ENCODE peak calls at places on chromosomes 16 and 17, in six cellular contexts. One of them, this sample, is unnamed.

GRCh38 chr17:6070280-6070894 is at the start of gene WSCD1:
- DNase-seq in HEK293T: peak
- DNase-seq in stimulated activated CD8-positive, alpha-beta memory T cell treated with anti-CD3 and anti-CD28 coated beads, Interleukin-15, amount 100 ng/mL, for 48 hours: no peak
- DNase-seq in tibial nerve: no peak
- DNase-seq in globus pallidus: peak
- DNase-seq in activated CD8-positive, alpha-beta T cell treated with anti-CD3 and anti-CD28 coated beads, Interleukin-2, amount 10 ng/mL, durations not matched to agents 7 days and 5 days: no peak
- DNase-seq in this sample: no peak

GRCh38 chr16:15597822-15598647 is 44.9 kb downstream of the MARF1 start:
- DNase-seq in tibial nerve: no peak
- DNase-seq in stimulated activated CD8-positive, alpha-beta memory T cell treated with anti-CD3 and anti-CD28 coated beads, Interleukin-15, amount 100 ng/mL, for 48 hours: no peak
- DNase-seq in HEK293T: no peak
- DNase-seq in globus pallidus: peak
- DNase-seq in activated CD8-positive, alpha-beta T cell treated with anti-CD3 and anti-CD28 coated beads, Interleukin-2, amount 10 ng/mL, durations not matched to agents 7 days and 5 days: no peak
- DNase-seq in this sample: no peak

GRCh38 chr17:45270828-45271418 is 9.0 kb upstream of the SPATA32 start:
- DNase-seq in globus pallidus: no peak
- DNase-seq in activated CD8-positive, alpha-beta T cell treated with anti-CD3 and anti-CD28 coated beads, Interleukin-2, amount 10 ng/mL, durations not matched to agents 7 days and 5 days: peak
- DNase-seq in HEK293T: peak
- DNase-seq in tibial nerve: no peak
- DNase-seq in stimulated activated CD8-positive, alpha-beta memory T cell treated with anti-CD3 and anti-CD28 coated beads, Interleukin-15, amount 100 ng/mL, for 48 hours: peak
- DNase-seq in this sample: no peak

GRCh38 chr16:69845181-69845580 is 83.0 kb downstream of the WWP2 start:
- DNase-seq in tibial nerve: no peak
- DNase-seq in activated CD8-positive, alpha-beta T cell treated with anti-CD3 and anti-CD28 coated beads, Interleukin-2, amount 10 ng/mL, durations not matched to agents 7 days and 5 days: no peak
- DNase-seq in stimulated activated CD8-positive, alpha-beta memory T cell treated with anti-CD3 and anti-CD28 coated beads, Interleukin-15, amount 100 ng/mL, for 48 hours: no peak
- DNase-seq in globus pallidus: no peak
- DNase-seq in HEK293T: no peak
- DNase-seq in this sample: no peak

GRCh38 chr17:38330941-38331411 is 12.8 kb downstream of the GPR179 start:
- DNase-seq in HEK293T: no peak
- DNase-seq in globus pallidus: no peak
- DNase-seq in activated CD8-positive, alpha-beta T cell treated with anti-CD3 and anti-CD28 coated beads, Interleukin-2, amount 10 ng/mL, durations not matched to agents 7 days and 5 days: no peak
- DNase-seq in tibial nerve: no peak
- DNase-seq in stimulated activated CD8-positive, alpha-beta memory T cell treated with anti-CD3 and anti-CD28 coated beads, Interleukin-15, amount 100 ng/mL, for 48 hours: no peak
- DNase-seq in this sample: no peak

GRCh38 chr17:29032798-29033197 is 10.1 kb upstream of the PIPOX start:
- DNase-seq in HEK293T: no peak
- DNase-seq in activated CD8-positive, alpha-beta T cell treated with anti-CD3 and anti-CD28 coated beads, Interleukin-2, amount 10 ng/mL, durations not matched to agents 7 days and 5 days: no peak
- DNase-seq in tibial nerve: no peak
- DNase-seq in globus pallidus: no peak
- DNase-seq in stimulated activated CD8-positive, alpha-beta memory T cell treated with anti-CD3 and anti-CD28 coated beads, Interleukin-15, amount 100 ng/mL, for 48 hours: no peak
- DNase-seq in this sample: no peak

GRCh38 chr16:75578725-75579124 is 12.5 kb downstream of the GABARAPL2 start:
- DNase-seq in activated CD8-positive, alpha-beta T cell treated with anti-CD3 and anti-CD28 coated beads, Interleukin-2, amount 10 ng/mL, durations not matched to agents 7 days and 5 days: no peak
- DNase-seq in stimulated activated CD8-positive, alpha-beta memory T cell treated with anti-CD3 and anti-CD28 coated beads, Interleukin-15, amount 100 ng/mL, for 48 hours: no peak
- DNase-seq in tibial nerve: no peak
- DNase-seq in globus pallidus: no peak
- DNase-seq in HEK293T: no peak
- DNase-seq in this sample: no peak

GRCh38 chr17:78723001-78723796 is 58.9 kb downstream of the CYTH1 start:
- DNase-seq in tibial nerve: no peak
- DNase-seq in stimulated activated CD8-positive, alpha-beta memory T cell treated with anti-CD3 and anti-CD28 coated beads, Interleukin-15, amount 100 ng/mL, for 48 hours: no peak
- DNase-seq in activated CD8-positive, alpha-beta T cell treated with anti-CD3 and anti-CD28 coated beads, Interleukin-2, amount 10 ng/mL, durations not matched to agents 7 days and 5 days: no peak
- DNase-seq in globus pallidus: peak
- DNase-seq in HEK293T: peak
- DNase-seq in this sample: peak

GRCh38 chr17:40303706-40304450 is 5.1 kb upstream of the RARA start:
- DNase-seq in stimulated activated CD8-positive, alpha-beta memory T cell treated with anti-CD3 and anti-CD28 coated beads, Interleukin-15, amount 100 ng/mL, for 48 hours: no peak
- DNase-seq in globus pallidus: no peak
- DNase-seq in activated CD8-positive, alpha-beta T cell treated with anti-CD3 and anti-CD28 coated beads, Interleukin-2, amount 10 ng/mL, durations not matched to agents 7 days and 5 days: no peak
- DNase-seq in HEK293T: no peak
- DNase-seq in tibial nerve: no peak
- DNase-seq in this sample: no peak

GRCh38 chr17:78929908-78930775 is 5.0 kb upstream of the TIMP2 start:
- DNase-seq in stimulated activated CD8-positive, alpha-beta memory T cell treated with anti-CD3 and anti-CD28 coated beads, Interleukin-15, amount 100 ng/mL, for 48 hours: no peak
- DNase-seq in HEK293T: no peak
- DNase-seq in activated CD8-positive, alpha-beta T cell treated with anti-CD3 and anti-CD28 coated beads, Interleukin-2, amount 10 ng/mL, durations not matched to agents 7 days and 5 days: no peak
- DNase-seq in globus pallidus: no peak
- DNase-seq in tibial nerve: no peak
- DNase-seq in this sample: no peak

GRCh38 chr16:31853300-31853699 is 20.3 kb upstream of the ZNF267 start:
- DNase-seq in activated CD8-positive, alpha-beta T cell treated with anti-CD3 and anti-CD28 coated beads, Interleukin-2, amount 10 ng/mL, durations not matched to agents 7 days and 5 days: no peak
- DNase-seq in stimulated activated CD8-positive, alpha-beta memory T cell treated with anti-CD3 and anti-CD28 coated beads, Interleukin-15, amount 100 ng/mL, for 48 hours: no peak
- DNase-seq in HEK293T: no peak
- DNase-seq in globus pallidus: no peak
- DNase-seq in tibial nerve: no peak
- DNase-seq in this sample: no peak

GRCh38 chr17:3972281-3972731 is 8.1 kb upstream of the ATP2A3 start:
- DNase-seq in activated CD8-positive, alpha-beta T cell treated with anti-CD3 and anti-CD28 coated beads, Interleukin-2, amount 10 ng/mL, durations not matched to agents 7 days and 5 days: peak
- DNase-seq in HEK293T: no peak
- DNase-seq in tibial nerve: no peak
- DNase-seq in stimulated activated CD8-positive, alpha-beta memory T cell treated with anti-CD3 and anti-CD28 coated beads, Interleukin-15, amount 100 ng/mL, for 48 hours: no peak
- DNase-seq in globus pallidus: no peak
- DNase-seq in this sample: no peak

GRCh38 chr16:759110-759910 is 1.2 kb upstream of the MSLN start:
- DNase-seq in globus pallidus: no peak
- DNase-seq in activated CD8-positive, alpha-beta T cell treated with anti-CD3 and anti-CD28 coated beads, Interleukin-2, amount 10 ng/mL, durations not matched to agents 7 days and 5 days: no peak
- DNase-seq in tibial nerve: no peak
- DNase-seq in HEK293T: no peak
- DNase-seq in stimulated activated CD8-positive, alpha-beta memory T cell treated with anti-CD3 and anti-CD28 coated beads, Interleukin-15, amount 100 ng/mL, for 48 hours: no peak
- DNase-seq in this sample: no peak

GRCh38 chr17:15351925-15352324 is 10.5 kb upstream of the TEKT3 start:
- DNase-seq in stimulated activated CD8-positive, alpha-beta memory T cell treated with anti-CD3 and anti-CD28 coated beads, Interleukin-15, amount 100 ng/mL, for 48 hours: no peak
- DNase-seq in tibial nerve: peak
- DNase-seq in globus pallidus: no peak
- DNase-seq in activated CD8-positive, alpha-beta T cell treated with anti-CD3 and anti-CD28 coated beads, Interleukin-2, amount 10 ng/mL, durations not matched to agents 7 days and 5 days: no peak
- DNase-seq in HEK293T: no peak
- DNase-seq in this sample: no peak

GRCh38 chr16:51407199-51407598 is 256.1 kb upstream of the SALL1 start:
- DNase-seq in HEK293T: no peak
- DNase-seq in globus pallidus: no peak
- DNase-seq in tibial nerve: no peak
- DNase-seq in activated CD8-positive, alpha-beta T cell treated with anti-CD3 and anti-CD28 coated beads, Interleukin-2, amount 10 ng/mL, durations not matched to agents 7 days and 5 days: no peak
- DNase-seq in stimulated activated CD8-positive, alpha-beta memory T cell treated with anti-CD3 and anti-CD28 coated beads, Interleukin-15, amount 100 ng/mL, for 48 hours: no peak
- DNase-seq in this sample: no peak

GRCh38 chr16:72124148-72124547 is 30.5 kb downstream of the DHX38 start:
- DNase-seq in tibial nerve: no peak
- DNase-seq in stimulated activated CD8-positive, alpha-beta memory T cell treated with anti-CD3 and anti-CD28 coated beads, Interleukin-15, amount 100 ng/mL, for 48 hours: no peak
- DNase-seq in activated CD8-positive, alpha-beta T cell treated with anti-CD3 and anti-CD28 coated beads, Interleukin-2, amount 10 ng/mL, durations not matched to agents 7 days and 5 days: no peak
- DNase-seq in HEK293T: no peak
- DNase-seq in globus pallidus: no peak
- DNase-seq in this sample: no peak

GRCh38 chr16:1884889-1885288 is 12.9 kb upstream of the MEIOB start:
- DNase-seq in globus pallidus: no peak
- DNase-seq in tibial nerve: no peak
- DNase-seq in activated CD8-positive, alpha-beta T cell treated with anti-CD3 and anti-CD28 coated beads, Interleukin-2, amount 10 ng/mL, durations not matched to agents 7 days and 5 days: no peak
- DNase-seq in stimulated activated CD8-positive, alpha-beta memory T cell treated with anti-CD3 and anti-CD28 coated beads, Interleukin-15, amount 100 ng/mL, for 48 hours: no peak
- DNase-seq in HEK293T: no peak
- DNase-seq in this sample: no peak

GRCh38 chr17:7835818-7836595 is 2.0 kb downstream of the KDM6B start:
- DNase-seq in tibial nerve: peak
- DNase-seq in HEK293T: no peak
- DNase-seq in activated CD8-positive, alpha-beta T cell treated with anti-CD3 and anti-CD28 coated beads, Interleukin-2, amount 10 ng/mL, durations not matched to agents 7 days and 5 days: no peak
- DNase-seq in stimulated activated CD8-positive, alpha-beta memory T cell treated with anti-CD3 and anti-CD28 coated beads, Interleukin-15, amount 100 ng/mL, for 48 hours: peak
- DNase-seq in globus pallidus: peak
- DNase-seq in this sample: peak

GRCh38 chr17:66347661-66348604 is 45.5 kb downstream of the PRKCA start:
- DNase-seq in globus pallidus: no peak
- DNase-seq in HEK293T: no peak
- DNase-seq in tibial nerve: no peak
- DNase-seq in stimulated activated CD8-positive, alpha-beta memory T cell treated with anti-CD3 and anti-CD28 coated beads, Interleukin-15, amount 100 ng/mL, for 48 hours: no peak
- DNase-seq in activated CD8-positive, alpha-beta T cell treated with anti-CD3 and anti-CD28 coated beads, Interleukin-2, amount 10 ng/mL, durations not matched to agents 7 days and 5 days: no peak
- DNase-seq in this sample: no peak

GRCh38 chr16:68229431-68230175 is 6.3 kb downstream of the ESRP2 start:
- DNase-seq in tibial nerve: peak
- DNase-seq in activated CD8-positive, alpha-beta T cell treated with anti-CD3 and anti-CD28 coated beads, Interleukin-2, amount 10 ng/mL, durations not matched to agents 7 days and 5 days: peak
- DNase-seq in stimulated activated CD8-positive, alpha-beta memory T cell treated with anti-CD3 and anti-CD28 coated beads, Interleukin-15, amount 100 ng/mL, for 48 hours: no peak
- DNase-seq in globus pallidus: peak
- DNase-seq in HEK293T: peak
- DNase-seq in this sample: peak

GRCh38 chr16:3782566-3782965 is 65.2 kb upstream of the TRAP1 start:
- DNase-seq in HEK293T: no peak
- DNase-seq in activated CD8-positive, alpha-beta T cell treated with anti-CD3 and anti-CD28 coated beads, Interleukin-2, amount 10 ng/mL, durations not matched to agents 7 days and 5 days: no peak
- DNase-seq in tibial nerve: no peak
- DNase-seq in globus pallidus: no peak
- DNase-seq in stimulated activated CD8-positive, alpha-beta memory T cell treated with anti-CD3 and anti-CD28 coated beads, Interleukin-15, amount 100 ng/mL, for 48 hours: no peak
- DNase-seq in this sample: no peak

GRCh38 chr16:30063893-30064745 is 1.4 kb upstream of the ALDOA start:
- DNase-seq in stimulated activated CD8-positive, alpha-beta memory T cell treated with anti-CD3 and anti-CD28 coated beads, Interleukin-15, amount 100 ng/mL, for 48 hours: peak
- DNase-seq in tibial nerve: peak
- DNase-seq in HEK293T: peak
- DNase-seq in globus pallidus: peak
- DNase-seq in activated CD8-positive, alpha-beta T cell treated with anti-CD3 and anti-CD28 coated beads, Interleukin-2, amount 10 ng/mL, durations not matched to agents 7 days and 5 days: peak
- DNase-seq in this sample: peak

GRCh38 chr17:15260376-15261062 is 4.6 kb downstream of the PMP22 start:
- DNase-seq in stimulated activated CD8-positive, alpha-beta memory T cell treated with anti-CD3 and anti-CD28 coated beads, Interleukin-15, amount 100 ng/mL, for 48 hours: peak
- DNase-seq in HEK293T: peak
- DNase-seq in tibial nerve: peak
- DNase-seq in activated CD8-positive, alpha-beta T cell treated with anti-CD3 and anti-CD28 coated beads, Interleukin-2, amount 10 ng/mL, durations not matched to agents 7 days and 5 days: peak
- DNase-seq in globus pallidus: peak
- DNase-seq in this sample: peak

This sample was measured in hypothalamus.